ENCODE peak calls at places on chromosomes 7 and 10, in four cellular contexts. C, Y, L and K are unnamed samples.

GRCh38 chr10:79266543-79267312 is 80.5 kb upstream of the PPIF start:
- DNase-seq in C (peak), Y (no peak), L (peak), K (peak)

GRCh38 chr7:26454180-26454579 is 162.5 kb downstream of the SNX10 start:
- DNase-seq in C (no peak), Y (no peak), L (no peak), K (no peak)

GRCh38 chr10:11180228-11180627 is 162.6 kb downstream of the CELF2 start:
- DNase-seq in C (peak), Y (no peak), L (no peak), K (peak)

GRCh38 chr7:16657656-16658279 is 11.8 kb downstream of the BZW2 start:
- DNase-seq in C (peak), Y (no peak), L (peak), K (no peak)

GRCh38 chr10:18376650-18377049 is 236.4 kb downstream of the CACNB2 start:
- DNase-seq in C (no peak), Y (no peak), L (no peak), K (no peak)

GRCh38 chr10:514137-514671 is 175.3 kb downstream of the DIP2C start:
- DNase-seq in C (no peak), Y (no peak), L (no peak), K (no peak)

GRCh38 chr7:99573257-99573656 is 14.8 kb downstream of the ZNF655 start:
- DNase-seq in C (no peak), Y (no peak), L (no peak), K (no peak)

GRCh38 chr7:105014725-105015630 is 973 bp downstream of the KMT2E start:
- DNase-seq in C (peak), Y (peak), L (peak), K (peak)

GRCh38 chr7:22469371-22470143 is 30.4 kb downstream of the STEAP1B start:
- DNase-seq in C (no peak), Y (no peak), L (no peak), K (no peak)

GRCh38 chr7:103048833-103049232 is 25.8 kb downstream of the FBXL13 start:
- DNase-seq in C (no peak), Y (no peak), L (peak), K (no peak)

GRCh38 chr10:71581376-71581775 is 138.2 kb downstream of the C10orf105 start:
- DNase-seq in C (no peak), Y (no peak), L (no peak), K (no peak)

GRCh38 chr7:24821045-24821853 is 64.0 kb upstream of the GSDME start:
- DNase-seq in C (peak), Y (peak), L (peak), K (peak)

GRCh38 chr7:70035955-70036354 is 437.7 kb downstream of the AUTS2 start:
- DNase-seq in C (no peak), Y (no peak), L (no peak), K (no peak)

GRCh38 chr7:94223375-94224084 is 171.2 kb upstream of the COL1A2 start:
- DNase-seq in C (no peak), Y (no peak), L (peak), K (no peak)

GRCh38 chr10:18079665-18080295 is 60.4 kb upstream of the CACNB2 start:
- DNase-seq in C (no peak), Y (no peak), L (peak), K (no peak)

GRCh38 chr10:89475567-89475966 is 59.8 kb downstream of the SLC16A12 start:
- DNase-seq in C (no peak), Y (no peak), L (peak), K (no peak)

GRCh38 chr10:15316144-15316543 is 54.9 kb downstream of the FAM171A1 start:
- DNase-seq in C (no peak), Y (no peak), L (peak), K (no peak)

GRCh38 chr7:26863504-26864308 is 684 bp downstream of the SKAP2 start:
- DNase-seq in C (no peak), Y (peak), L (peak), K (peak)

GRCh38 chr7:55504093-55504859 is 68.0 kb downstream of the VOPP1 start:
- DNase-seq in C (no peak), Y (no peak), L (no peak), K (no peak)

GRCh38 chr7:26685636-26686035 is 178.8 kb downstream of the SKAP2 start:
- DNase-seq in C (no peak), Y (no peak), L (no peak), K (no peak)

GRCh38 chr10:28678687-28679457 is 1.6 kb downstream of the BAMBI start:
- DNase-seq in C (no peak), Y (no peak), L (peak), K (no peak)

GRCh38 chr10:70874061-70874460 is 14.3 kb downstream of the PCBD1 start:
- DNase-seq in C (no peak), Y (no peak), L (no peak), K (no peak)

GRCh38 chr10:100569687-100570517 is 34.2 kb downstream of the HIF1AN start:
- DNase-seq in C (no peak), Y (no peak), L (no peak), K (no peak)

GRCh38 chr10:83166344-83166743 is 973.0 kb upstream of the GHITM start:
- DNase-seq in C (no peak), Y (no peak), L (no peak), K (no peak)

GRCh38 chr10:66671562-66671961 is 254.3 kb upstream of the LRRTM3 start:
- DNase-seq in C (no peak), Y (no peak), L (no peak), K (no peak)

GRCh38 chr7:142554555-142555532 is 194.4 kb upstream of the PRSS1 start:
- DNase-seq in C (no peak), Y (no peak), L (no peak), K (no peak)

GRCh38 chr7:65216469-65216868 is 157.2 kb upstream of the ZNF92 start:
- DNase-seq in C (peak), Y (peak), L (peak), K (no peak)

GRCh38 chr7:130152270-130153141 is 52.7 kb downstream of the TMEM209 start:
- DNase-seq in C (no peak), Y (no peak), L (peak), K (no peak)

GRCh38 chr10:11224792-11225448 is 207.2 kb downstream of the CELF2 start:
- DNase-seq in C (no peak), Y (no peak), L (no peak), K (no peak)

GRCh38 chr7:40162516-40162915 is 27.7 kb downstream of the SUGCT start:
- DNase-seq in C (no peak), Y (no peak), L (peak), K (no peak)

GRCh38 chr7:154096-154835 is 38.1 kb upstream of the FAM20C start:
- DNase-seq in C (no peak), Y (no peak), L (no peak), K (no peak)

GRCh38 chr10:80515941-80516340 is 21.8 kb upstream of the SH2D4B start:
- DNase-seq in C (no peak), Y (no peak), L (no peak), K (no peak)

GRCh38 chr7:153386581-153386980 is 627.0 kb downstream of the ACTR3B start:
- DNase-seq in C (no peak), Y (no peak), L (no peak), K (no peak)

GRCh38 chr7:131194070-131194865 is 133.4 kb upstream of the MKLN1 start:
- DNase-seq in C (no peak), Y (no peak), L (peak), K (no peak)

GRCh38 chr10:104831272-104831671 is 190.2 kb downstream of the SORCS3 start:
- DNase-seq in C (no peak), Y (no peak), L (no peak), K (no peak)

GRCh38 chr10:58266826-58267712 is 625 bp downstream of the IPMK start:
- DNase-seq in C (peak), Y (peak), L (peak), K (peak)

GRCh38 chr7:72152171-72153131 is 259.7 kb downstream of the CALN1 start:
- DNase-seq in C (no peak), Y (no peak), L (no peak), K (no peak)

GRCh38 chr7:66769833-66770512 is 29.4 kb downstream of the RABGEF1 start:
- DNase-seq in C (no peak), Y (no peak), L (peak), K (no peak)
- H3K4me3 ChIP-seq in C (no peak), Y (no peak), L (no peak), K (no peak)

DNA sequence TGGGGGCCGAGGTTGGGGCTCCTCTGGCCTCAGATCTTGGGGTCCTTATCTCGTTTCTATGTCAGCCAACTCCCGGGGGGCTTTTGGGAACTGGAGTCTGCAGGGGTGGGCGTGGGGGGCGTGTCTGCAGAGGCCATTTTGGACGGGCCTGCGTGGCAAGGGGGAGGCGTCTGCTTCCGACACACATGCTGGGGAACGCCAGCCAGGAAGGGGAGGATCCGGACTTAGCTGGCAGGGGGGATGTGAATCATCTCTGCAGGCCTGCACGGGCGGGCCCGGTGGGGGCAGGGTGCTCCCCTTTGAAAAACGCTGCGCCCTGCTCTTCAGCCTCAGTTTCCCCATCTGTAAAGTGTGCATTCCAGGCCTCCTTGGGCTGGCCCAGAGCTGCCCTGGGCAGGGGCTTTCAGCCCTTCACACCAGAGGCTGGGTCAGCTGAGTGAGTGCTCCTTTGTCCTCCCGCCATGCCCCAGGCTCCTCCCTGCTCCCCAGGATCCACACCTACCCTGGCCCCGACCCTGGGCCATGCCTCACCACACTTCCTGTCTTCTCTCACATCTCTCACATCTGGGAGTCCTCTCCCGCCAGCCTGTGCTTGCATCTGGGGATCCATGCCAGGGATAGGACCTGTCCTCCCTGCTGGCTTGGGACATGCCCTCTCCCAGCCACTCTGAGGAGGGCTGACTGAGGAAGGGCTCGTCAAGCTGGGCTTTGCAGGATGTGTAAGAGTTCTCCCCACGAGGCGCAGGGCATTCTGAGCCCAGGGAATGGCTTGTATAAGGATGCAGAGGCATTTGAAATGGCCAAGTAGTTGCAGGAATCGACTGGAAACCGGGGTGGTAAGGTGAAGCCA is 172.6 kb upstream of the TNRC18 start:
- DNase-seq in C (peak), Y (no peak), L (peak), K (peak)
- H3K4me3 ChIP-seq in C (no peak), Y (peak), L (peak), K (peak)

GRCh38 chr7:45026013-45026412 is 26.0 kb downstream of the CCM2 start:
- DNase-seq in C (no peak), Y (no peak), L (no peak), K (no peak)

GRCh38 chr7:45026984-45027773 is 27.2 kb downstream of the CCM2 start:
- DNase-seq in C (no peak), Y (peak), L (peak), K (peak)

GRCh38 chr7:45027774-45028114 is 27.7 kb downstream of the CCM2 start:
- DNase-seq in C (no peak), Y (no peak), L (no peak), K (no peak)

GRCh38 chr7:45028920-45029344 is 28.9 kb downstream of the CCM2 start:
- DNase-seq in C (no peak), Y (no peak), L (no peak), K (no peak)

DNA sequence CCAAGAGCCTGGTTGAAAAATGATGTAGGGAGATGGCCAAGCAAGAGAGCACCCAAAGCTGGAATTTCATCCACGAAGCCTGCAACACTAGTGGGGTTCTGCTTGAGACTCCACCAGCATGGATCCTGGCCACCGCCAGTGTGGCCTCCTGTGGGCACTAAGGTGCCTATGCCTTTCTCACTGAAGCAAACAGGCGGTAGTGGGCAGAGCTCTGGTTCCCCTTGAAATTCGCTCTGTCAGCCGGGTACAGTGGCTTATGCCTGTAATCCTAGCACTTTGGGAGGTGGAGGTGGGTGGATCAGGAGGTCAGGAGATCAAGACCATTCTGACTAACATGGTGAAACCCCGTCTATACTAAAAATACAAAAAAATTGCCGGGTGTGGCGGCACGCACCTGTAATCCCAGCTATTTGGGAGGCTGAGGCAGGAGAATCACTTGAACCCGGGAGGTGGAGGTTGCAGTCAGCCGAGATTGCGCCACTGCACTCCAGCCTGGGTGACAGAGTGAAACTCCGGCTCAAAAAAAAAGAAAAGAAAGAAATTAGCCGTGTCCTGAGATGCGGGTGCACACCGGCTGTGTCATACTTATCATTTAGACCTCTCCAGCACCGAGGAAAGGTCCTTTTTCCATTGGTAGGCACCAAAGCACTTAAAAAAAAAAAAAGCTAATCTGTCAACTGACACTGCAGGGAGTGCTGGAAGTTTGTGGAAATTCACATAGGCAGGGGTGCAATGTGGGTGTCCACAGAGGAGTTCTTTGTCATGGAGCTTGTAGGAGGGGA is 28.3 kb downstream of the CCM2 start:
- DNase-seq in C (no peak), Y (no peak), L (no peak), K (no peak)
- H3K4me3 ChIP-seq in C (no peak), Y (peak), L (no peak), K (peak)

DNA sequence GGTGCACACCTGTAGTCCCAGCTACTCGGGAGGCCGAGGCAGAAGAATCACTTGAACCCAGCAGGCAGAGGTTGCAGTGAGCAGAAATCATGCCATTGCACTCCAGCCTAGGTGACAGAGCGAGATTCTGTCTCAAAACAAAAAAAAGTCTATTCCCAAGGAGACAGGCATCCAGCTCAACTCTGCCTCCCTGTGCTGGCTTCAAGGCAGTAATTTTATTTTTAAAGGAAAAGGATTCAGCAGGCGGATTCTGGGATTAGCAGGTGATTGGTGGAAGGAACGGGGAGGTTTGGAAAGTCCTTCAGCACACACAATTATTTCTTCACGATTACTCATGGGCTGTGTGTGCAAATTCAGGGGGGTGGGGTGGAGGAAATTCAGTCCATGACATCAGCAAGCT is 242.9 kb downstream of the PAXIP1 start:
- DNase-seq in C (no peak), Y (no peak), L (no peak), K (no peak)
- H3K4me3 ChIP-seq in C (no peak), Y (no peak), L (no peak), K (no peak)

GRCh38 chr7:134888141-134888740 is 98.1 kb upstream of the AGBL3 start:
- DNase-seq in C (no peak), Y (no peak), L (no peak), K (no peak)
- H3K4me3 ChIP-seq in C (no peak), Y (no peak), L (no peak), K (no peak)

DNA sequence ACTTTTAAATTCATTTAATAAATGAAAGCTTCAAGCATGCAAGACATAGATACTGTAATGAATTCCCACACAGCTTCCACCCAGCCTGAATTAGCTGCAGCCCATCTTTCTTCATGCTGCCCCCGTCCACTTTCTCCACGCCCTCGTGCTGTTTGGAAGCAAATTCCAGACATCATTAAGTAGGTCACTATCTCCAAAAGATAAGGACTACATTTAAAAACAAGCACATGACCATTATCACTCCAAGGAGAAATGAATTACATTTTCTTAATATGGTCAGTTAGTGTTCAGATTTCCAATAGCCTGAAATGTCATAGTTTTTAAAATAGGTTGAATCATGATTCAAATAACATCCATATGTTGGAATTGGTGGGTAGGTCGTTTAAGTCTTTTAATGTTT is 24.3 kb downstream of the LMTK2 start:
- DNase-seq in C (no peak), Y (no peak), L (peak), K (no peak)
- H3K4me3 ChIP-seq in C (no peak), Y (no peak), L (no peak), K (no peak)

GRCh38 chr10:122374859-122375721 is 582 bp downstream of the PLEKHA1 start:
- DNase-seq in C (peak), Y (peak), L (peak), K (peak)

GRCh38 chr10:122375761-122376160 is 1.3 kb downstream of the PLEKHA1 start:
- DNase-seq in C (no peak), Y (no peak), L (no peak), K (no peak)

GRCh38 chr10:122373108-122373507 is 1.4 kb upstream of the PLEKHA1 start:
- DNase-seq in C (no peak), Y (no peak), L (no peak), K (no peak)

GRCh38 chr10:122374246-122374858 is at the start of gene PLEKHA1:
- DNase-seq in C (peak), Y (peak), L (peak), K (peak)

DNA sequence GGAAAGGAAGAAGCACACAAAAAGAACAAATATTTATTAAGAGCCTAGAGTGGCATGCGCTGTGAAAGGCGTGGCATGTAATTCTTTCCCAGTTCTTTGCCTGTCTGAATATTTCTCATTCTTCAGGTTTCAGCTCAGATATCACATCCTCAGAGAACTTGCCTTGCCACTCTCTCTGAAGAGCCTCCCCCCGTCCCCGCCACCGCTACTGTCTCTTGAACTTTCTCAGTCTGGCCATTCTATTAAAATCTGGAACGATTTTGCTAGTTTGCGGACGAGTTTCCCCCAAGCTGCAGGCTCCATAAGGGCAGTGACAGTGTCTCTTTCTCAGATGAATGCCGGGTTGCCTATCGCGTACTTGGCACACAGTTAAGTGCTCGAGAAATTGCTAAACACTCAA is 795 bp upstream of the PLEKHA1 start:
- DNase-seq in C (peak), Y (no peak), L (peak), K (no peak)
- H3K4me3 ChIP-seq in C (peak), Y (no peak), L (peak), K (no peak)

GRCh38 chr10:94043431-94043990 is 49.8 kb downstream of the PLCE1 start:
- DNase-seq in C (no peak), Y (no peak), L (no peak), K (no peak)
- H3K4me3 ChIP-seq in C (no peak), Y (no peak), L (no peak), K (no peak)